ENCODE peak calls at places on chromosomes 1 and 21, in six cellular contexts. O, Q, H, Y, B and V are unnamed samples.
A peak's percentile ranks its signal among the peaks of the same experiment; 100 is the strongest.

GRCh38 chr1:14970115-14970798 is 183.3 kb upstream of the TMEM51 start:
- DNase-seq in O (peak; percentile 79), Q (no peak), H (no peak), Y (peak; percentile 42), B (peak; percentile 22), V (peak; percentile 88)

GRCh38 chr1:205976708-205977107 is 26.5 kb downstream of the RAB7B start:
- DNase-seq in O (no peak), Q (no peak), H (peak; percentile 79), Y (peak; percentile 81), B (peak; percentile 68), V (no peak)

GRCh38 chr21:44901391-44902074 is 19.2 kb downstream of the ITGB2 start:
- DNase-seq in O (no peak), Q (no peak), H (no peak), Y (no peak), B (no peak), V (peak; percentile 45)

GRCh38 chr1:5973771-5974170 is 18.5 kb downstream of the NPHP4 start:
- DNase-seq in O (no peak), Q (no peak), H (no peak), Y (no peak), B (no peak), V (no peak)

GRCh38 chr1:53602376-53602775 is 136.6 kb downstream of the GLIS1 start:
- DNase-seq in O (no peak), Q (peak; percentile 20), H (no peak), Y (no peak), B (no peak), V (peak; percentile 36)

GRCh38 chr1:55288245-55288644 is 73.1 kb upstream of the USP24 start:
- DNase-seq in O (peak; percentile 49), Q (no peak), H (peak; percentile 25), Y (peak; percentile 51), B (no peak), V (no peak)

GRCh38 chr1:93680121-93681094 is 1.2 kb downstream of the BCAR3 start:
- DNase-seq in O (peak; percentile 91), Q (no peak), H (peak; percentile 80), Y (peak; percentile 86), B (peak; percentile 88), V (peak; percentile 92)

GRCh38 chr1:41045740-41046139 is 24.2 kb upstream of the SLFNL1 start:
- DNase-seq in O (peak; percentile 87), Q (no peak), H (peak; percentile 41), Y (peak; percentile 51), B (no peak), V (peak; percentile 75)

GRCh38 chr21:38319781-38320180 is 63.0 kb downstream of the KCNJ15 start:
- DNase-seq in O (no peak), Q (no peak), H (no peak), Y (no peak), B (no peak), V (no peak)

GRCh38 chr1:84634536-84635205 is 55.6 kb downstream of the SSX2IP start:
- DNase-seq in O (no peak), Q (peak; percentile 85), H (no peak), Y (no peak), B (no peak), V (no peak)

GRCh38 chr21:43195131-43196021 is 26.6 kb downstream of the CRYAA start:
- DNase-seq in O (no peak), Q (peak; percentile 48), H (peak; percentile 71), Y (peak; percentile 67), B (no peak), V (no peak)

GRCh38 chr1:223189903-223190724 is 47.1 kb upstream of the TLR5 start:
- DNase-seq in O (no peak), Q (no peak), H (no peak), Y (no peak), B (no peak), V (no peak)

GRCh38 chr1:241834733-241835377 is 13.1 kb upstream of the EXO1 start:
- DNase-seq in O (no peak), Q (no peak), H (no peak), Y (no peak), B (peak; percentile 39), V (no peak)

GRCh38 chr1:118949317-118949716 is 38.8 kb downstream of the TBX15 start:
- DNase-seq in O (peak; percentile 84), Q (no peak), H (no peak), Y (no peak), B (no peak), V (no peak)

GRCh38 chr1:221712198-221712684 is 29.6 kb downstream of the DUSP10 start:
- DNase-seq in O (no peak), Q (no peak), H (no peak), Y (no peak), B (no peak), V (no peak)

GRCh38 chr1:118978914-118979701 is 9.0 kb downstream of the TBX15 start:
- DNase-seq in O (no peak), Q (no peak), H (no peak), Y (no peak), B (no peak), V (no peak)

GRCh38 chr1:214840366-214840765 is 237.4 kb downstream of the CENPF start:
- DNase-seq in O (no peak), Q (no peak), H (no peak), Y (no peak), B (no peak), V (no peak)

GRCh38 chr1:116826818-116827606 is 72.8 kb downstream of the CD2 start:
- DNase-seq in O (no peak), Q (no peak), H (no peak), Y (no peak), B (no peak), V (no peak)

GRCh38 chr1:180786633-180787032 is 126.1 kb upstream of the KIAA1614 start:
- DNase-seq in O (no peak), Q (no peak), H (no peak), Y (no peak), B (no peak), V (no peak)

GRCh38 chr1:9258629-9259028 is 24.1 kb downstream of the H6PD start:
- DNase-seq in O (no peak), Q (no peak), H (no peak), Y (no peak), B (no peak), V (no peak)

GRCh38 chr1:22347854-22348760 is 103.5 kb upstream of the ZBTB40 start:
- DNase-seq in O (no peak), Q (no peak), H (no peak), Y (no peak), B (no peak), V (no peak)

GRCh38 chr1:93612510-93612909 is 69.1 kb downstream of the BCAR3 start:
- DNase-seq in O (no peak), Q (no peak), H (no peak), Y (no peak), B (no peak), V (no peak)

GRCh38 chr1:7732331-7732730 is 38.8 kb upstream of the VAMP3 start:
- DNase-seq in O (no peak), Q (no peak), H (no peak), Y (no peak), B (no peak), V (no peak)

GRCh38 chr1:66373072-66373685 is 160.8 kb upstream of the SGIP1 start:
- DNase-seq in O (no peak), Q (no peak), H (no peak), Y (no peak), B (no peak), V (no peak)

GRCh38 chr1:229631148-229631547 is 5.1 kb downstream of the URB2 start:
- DNase-seq in O (no peak), Q (no peak), H (no peak), Y (no peak), B (no peak), V (no peak)

GRCh38 chr1:56415720-56416119 is 163.6 kb downstream of the PLPP3 start:
- DNase-seq in O (no peak), Q (no peak), H (no peak), Y (no peak), B (no peak), V (no peak)

GRCh38 chr1:56415258-56415657 is 164.1 kb downstream of the PLPP3 start:
- DNase-seq in O (no peak), Q (no peak), H (no peak), Y (no peak), B (no peak), V (no peak)

GRCh38 chr1:56411484-56412180 is 167.7 kb downstream of the PLPP3 start:
- DNase-seq in O (peak; percentile 50), Q (no peak), H (peak; percentile 58), Y (peak; percentile 71), B (no peak), V (peak; percentile 84)

GRCh38 chr1:56414728-56415224 is 164.6 kb downstream of the PLPP3 start:
- DNase-seq in O (no peak), Q (no peak), H (no peak), Y (no peak), B (no peak), V (no peak)

GRCh38 chr1:56413671-56414199 is 165.6 kb downstream of the PLPP3 start:
- DNase-seq in O (no peak), Q (no peak), H (no peak), Y (no peak), B (no peak), V (no peak)
- H3K4me1 ChIP-seq in O (no peaks in the 10 kb centered on the region), Q (peaks cover 5% of the 10 kb centered on the region), H (peaks cover 7% of the 10 kb centered on the region), Y (peaks cover 2% of the 10 kb centered on the region), B (peaks cover 9% of the 10 kb centered on the region), V (no peaks in the 10 kb centered on the region)

GRCh38 chr1:217139513-217139912 is 416.3 kb upstream of the ESRRG start:
- DNase-seq in O (no peak), Q (no peak), H (no peak), Y (no peak), B (no peak), V (no peak)
- H3K27me3 ChIP-seq in O (peaks cover 59% of the 10 kb centered on the region), Q (no peaks in the 10 kb centered on the region), H (no peaks in the 10 kb centered on the region), Y (no peaks in the 10 kb centered on the region), B (peaks cover 68% of the 10 kb centered on the region), V (peaks cover 2% of the 10 kb centered on the region)

GRCh38 chr1:173862769-173863223 is 5.0 kb downstream of the GAS5 start:
- DNase-seq in O (no peak), Q (no peak), H (no peak), Y (no peak), B (no peak), V (no peak)

GRCh38 chr1:173865468-173866164 is 2.2 kb downstream of the GAS5 start:
- DNase-seq in O (no peak), Q (no peak), H (no peak), Y (no peak), B (no peak), V (no peak)

GRCh38 chr1:173861731-173862145 is 6.1 kb downstream of the GAS5 start:
- DNase-seq in O (no peak), Q (no peak), H (no peak), Y (no peak), B (no peak), V (no peak)

GRCh38 chr1:173864179-173864867 is 3.5 kb downstream of the GAS5 start:
- DNase-seq in O (no peak), Q (no peak), H (no peak), Y (no peak), B (no peak), V (no peak)

GRCh38 chr1:173863224-173864151 is 4.3 kb downstream of the GAS5 start:
- DNase-seq in O (no peak), Q (no peak), H (no peak), Y (no peak), B (no peak), V (no peak)
- H3K36me3 ChIP-seq in O (peaks cover 74% of the 10 kb centered on the region), Q (peaks cover 70% of the 10 kb centered on the region), H (peaks cover 63% of the 10 kb centered on the region), Y (no peaks in the 10 kb centered on the region), B (peaks cover 81% of the 10 kb centered on the region), V (peaks cover 3% of the 10 kb centered on the region)

GRCh38 chr1:115070993-115071661 is 18.2 kb downstream of the TSPAN2 start:
- DNase-seq in O (no peak), Q (no peak), H (no peak), Y (no peak), B (no peak), V (no peak)
- H3K4me1 ChIP-seq in O (peaks cover 5% of the 10 kb centered on the region), Q (peaks cover 20% of the 10 kb centered on the region), H (peaks cover 5% of the 10 kb centered on the region), Y (peaks cover 9% of the 10 kb centered on the region), B (no peaks in the 10 kb centered on the region), V (peaks cover 8% of the 10 kb centered on the region)

GRCh38 chr1:24244519-24245268 is 57.6 kb upstream of the IFNLR1 start:
- DNase-seq in O (no peak), Q (no peak), H (no peak), Y (no peak), B (no peak), V (no peak)
- H3K27me3 ChIP-seq in O (peaks cover 11% of the 10 kb centered on the region), Q (no peaks in the 10 kb centered on the region), H (no peaks in the 10 kb centered on the region), Y (no peaks in the 10 kb centered on the region), B (no peaks in the 10 kb centered on the region), V (no peaks in the 10 kb centered on the region)